ENCODE peak calls at places on chromosomes 6 and 20, in eight cellular contexts. Q is Peyer's patch, N is OCI-LY7, T is heart left ventricle, V is A549, A is cardiac muscle cell, U is Panc1, I is GM23248. D is an unnamed sample.

GRCh38 chr20:61464634-61465033 is 212.6 kb downstream of the CDH4 start:
- DNase-seq in Q (no peak), V (no peak), A (no peak), I (no peak), N (no peak), T (no peak), U (no peak), D (no peak)

GRCh38 chr20:32216396-32217142 is 8.9 kb downstream of the POFUT1 start:
- DNase-seq in V (no peak), T (no peak), N (no peak), Q (peak; percentile 74), A (no peak), U (no peak), I (no peak), D (no peak)

GRCh38 chr6:42428326-42429041 is 23.2 kb downstream of the TRERF1 start:
- DNase-seq in Q (peak; percentile 61), T (peak; percentile 65), N (no peak), U (no peak), A (peak; percentile 43), I (peak; percentile 63), V (no peak), D (peak; percentile 16)

GRCh38 chr6:124076336-124077048 is 272.8 kb downstream of the NKAIN2 start:
- DNase-seq in A (no peak), Q (no peak), T (no peak), N (no peak), V (no peak), I (no peak), U (no peak), D (no peak)

GRCh38 chr6:121434037-121434770 is 1.2 kb upstream of the GJA1 start:
- DNase-seq in N (no peak), V (peak; percentile 28), U (no peak), A (no peak), Q (no peak), T (no peak), I (peak; percentile 27), D (no peak)

GRCh38 chr20:18879262-18879661 is 65.7 kb downstream of the SCP2D1 start:
- DNase-seq in N (no peak), A (no peak), U (no peak), I (no peak), Q (no peak), T (no peak), V (peak; percentile 70), D (no peak)

GRCh38 chr6:41652876-41653641 is 14.8 kb downstream of the MDFI start:
- DNase-seq in V (no peak), T (no peak), N (no peak), A (no peak), Q (peak; percentile 41), U (no peak), I (no peak), D (no peak)

GRCh38 chr6:111796310-111796918 is 76.8 kb downstream of the FYN start:
- DNase-seq in U (no peak), T (no peak), V (no peak), N (no peak), Q (no peak), I (no peak), A (no peak), D (no peak)

GRCh38 chr20:24873015-24873620 is 76.0 kb upstream of the CST7 start:
- DNase-seq in T (no peak), Q (no peak), N (no peak), I (no peak), U (no peak), A (no peak), V (no peak), D (no peak)

GRCh38 chr6:170596426-170596825 is 12.0 kb upstream of the PDCD2 start:
- DNase-seq in I (no peak), Q (no peak), V (no peak), N (no peak), T (no peak), U (no peak), A (no peak), D (no peak)

GRCh38 chr6:105135056-105135455 is 44.8 kb downstream of the POPDC3 start:
- DNase-seq in V (peak; percentile 44), Q (no peak), A (peak; percentile 16), T (no peak), I (peak; percentile 57), U (peak; percentile 20), N (no peak), D (no peak)

GRCh38 chr6:52306972-52307849 is 22.7 kb upstream of the MCM3 start:
- DNase-seq in T (no peak), N (no peak), V (no peak), A (no peak), U (no peak), I (no peak), Q (no peak), D (no peak)

GRCh38 chr6:151490996-151491395 is 2.8 kb upstream of the CCDC170 start:
- DNase-seq in A (peak; percentile 17), U (no peak), Q (no peak), I (no peak), V (no peak), N (no peak), T (no peak), D (no peak)

GRCh38 chr6:142746524-142746923 is 198.5 kb downstream of the HIVEP2 start:
- DNase-seq in N (peak; percentile 67), I (no peak), T (peak; percentile 25), A (peak; percentile 50), Q (no peak), U (no peak), V (peak; percentile 26), D (no peak)

GRCh38 chr6:13794184-13794583 is 20.2 kb downstream of the MCUR1 start:
- DNase-seq in T (no peak), N (no peak), I (peak; percentile 94), Q (no peak), U (no peak), A (peak; percentile 75), V (peak; percentile 28), D (no peak)

GRCh38 chr6:85537055-85537494 is 56.6 kb downstream of the SNX14 start:
- DNase-seq in T (no peak), Q (no peak), A (peak; percentile 14), V (no peak), I (peak; percentile 48), N (peak; percentile 29), U (no peak), D (no peak)

GRCh38 chr20:20331796-20332195 is 36.1 kb upstream of the INSM1 start:
- DNase-seq in A (no peak), I (no peak), Q (no peak), N (no peak), T (no peak), V (no peak), U (no peak), D (no peak)

GRCh38 chr20:25389858-25390537 is 637 bp downstream of the ABHD12 start:
- DNase-seq in I (peak; percentile 58), N (no peak), A (peak; percentile 17), V (no peak), U (no peak), Q (peak; percentile 64), T (peak; percentile 49), D (peak; percentile 43)

GRCh38 chr6:10276106-10276505 is 138.8 kb downstream of the TFAP2A start:
- DNase-seq in Q (no peak), N (no peak), U (no peak), I (peak; percentile 51), V (no peak), T (no peak), A (no peak), D (no peak)

GRCh38 chr20:45835230-45836224 is 1.9 kb downstream of the SNX21 start:
- DNase-seq in T (peak; percentile 76), V (no peak), Q (no peak), U (no peak), A (no peak), N (no peak), I (peak; percentile 95), D (no peak)

GRCh38 chr6:34332255-34333198 is 59.9 kb downstream of the NUDT3 start:
- DNase-seq in I (no peak), T (no peak), U (no peak), N (peak; percentile 17), V (no peak), Q (no peak), A (no peak), D (no peak)

GRCh38 chr6:37699138-37699766 is 1.6 kb upstream of the MDGA1 start:
- DNase-seq in A (no peak), U (no peak), N (no peak), V (no peak), I (no peak), Q (no peak), T (no peak), D (peak; percentile 88)

DNA sequence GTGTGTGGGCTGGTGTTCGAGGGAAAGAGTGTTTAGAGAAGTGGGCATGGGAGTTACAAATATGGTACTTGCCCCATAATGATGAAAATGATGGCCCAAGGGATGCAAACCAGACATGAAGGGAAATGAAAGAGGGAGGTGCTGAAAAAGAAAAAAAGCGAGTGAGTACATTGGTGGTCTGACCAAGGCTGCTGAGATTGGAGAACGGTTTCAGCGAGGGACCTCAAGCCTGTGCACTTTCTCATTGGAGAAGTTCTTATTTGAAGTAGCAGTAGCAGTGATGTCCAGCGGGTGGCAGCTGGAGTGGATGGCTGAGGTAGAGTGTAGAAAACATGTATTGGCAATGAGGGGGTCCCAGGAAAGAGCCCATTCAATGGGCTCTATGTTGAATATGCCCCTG is 54.8 kb downstream of the TNFAIP3 start:
- DNase-seq in A (no peak), I (peak; percentile 11), Q (no peak), N (no peak), U (no peak), V (no peak), T (no peak), D (no peak)
- H3K27ac ChIP-seq in A (no peak overlapping the region), I (no peak overlapping the region), Q (no peak overlapping the region), N (no peak overlapping the region), U (no peak overlapping the region), V (no peak overlapping the region), T (no peak overlapping the region), D (no peak overlapping the region)

GRCh38 chr6:107730683-107731314 is 93.3 kb downstream of the SCML4 start:
- DNase-seq in V (no peak), I (no peak), Q (no peak), T (no peak), N (peak; percentile 43), U (no peak), A (no peak), D (no peak)
- H3K27ac ChIP-seq in V (no peak overlapping the region), I (no peak overlapping the region), Q (peak overlapping the region; percentile 84), T (no peak overlapping the region), N (peak overlapping the region; percentile 72), U (no peak overlapping the region), A (no peak overlapping the region), D (peak overlapping the region; percentile 59)

DNA sequence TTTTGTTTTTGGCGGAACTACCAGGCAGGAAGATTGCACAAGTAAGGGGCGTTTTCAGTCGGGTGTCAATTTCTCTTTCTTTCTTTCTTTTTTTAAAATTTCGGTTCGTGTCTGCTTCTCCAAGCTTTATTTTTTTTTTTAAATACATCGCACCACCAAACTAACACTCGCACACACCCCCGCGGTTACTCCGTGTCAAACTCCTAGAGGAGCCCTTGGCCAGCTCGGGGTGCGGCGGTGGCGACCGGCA is 338 bp downstream of the UTRN start:
- DNase-seq in T (no peak), I (no peak), V (peak; percentile 22), U (no peak), N (no peak), A (no peak), Q (no peak), D (no peak)
- H3K27ac ChIP-seq in T (peak overlapping the region; percentile 95), I (peak overlapping the region; percentile 88), V (peak overlapping the region; percentile 97), U (peak overlapping the region; percentile 95), N (no peak overlapping the region), A (peak overlapping the region; percentile 87), Q (peak overlapping the region; percentile 89), D (no peak overlapping the region)

GRCh38 chr6:15904651-15905376 is 224.1 kb upstream of the MYLIP start:
- DNase-seq in U (no peak), A (no peak), Q (no peak), I (no peak), V (no peak), T (no peak), N (no peak), D (no peak)
- H3K27ac ChIP-seq in U (no peak overlapping the region), A (no peak overlapping the region), Q (no peak overlapping the region), I (no peak overlapping the region), V (no peak overlapping the region), T (no peak overlapping the region), N (no peak overlapping the region), D (no peak overlapping the region)